ENCODE peak calls at places on chromosomes 6 and 20, in four cellular contexts. One of them, this sample, is unnamed.

GRCh38 chr20:50120935-50121693 is 8.2 kb upstream of the UBE2V1 start:
- DNase-seq in activated CD8-positive, alpha-beta T cell treated with anti-CD3 and anti-CD28 coated beads, Interleukin-2, amount 10 ng/mL, durations not matched to agents 7 days and 5 days: peak
- DNase-seq in posterior cingulate gyrus: peak
- DNase-seq in PC-9: peak
- DNase-seq in this sample: peak

GRCh38 chr6:71373943-71374342 is 85.3 kb downstream of the OGFRL1 start:
- DNase-seq in activated CD8-positive, alpha-beta T cell treated with anti-CD3 and anti-CD28 coated beads, Interleukin-2, amount 10 ng/mL, durations not matched to agents 7 days and 5 days: no peak
- DNase-seq in posterior cingulate gyrus: no peak
- DNase-seq in PC-9: no peak
- DNase-seq in this sample: no peak

GRCh38 chr20:39195495-39196129 is 233.5 kb downstream of the DHX35 start:
- DNase-seq in activated CD8-positive, alpha-beta T cell treated with anti-CD3 and anti-CD28 coated beads, Interleukin-2, amount 10 ng/mL, durations not matched to agents 7 days and 5 days: peak
- DNase-seq in posterior cingulate gyrus: no peak
- DNase-seq in PC-9: no peak
- DNase-seq in this sample: no peak

GRCh38 chr6:73139681-73140080 is 85.6 kb downstream of the KHDC1L start:
- DNase-seq in activated CD8-positive, alpha-beta T cell treated with anti-CD3 and anti-CD28 coated beads, Interleukin-2, amount 10 ng/mL, durations not matched to agents 7 days and 5 days: no peak
- DNase-seq in posterior cingulate gyrus: no peak
- DNase-seq in PC-9: no peak
- DNase-seq in this sample: no peak

GRCh38 chr20:258963-259362 is 1.4 kb downstream of the DEFB132 start:
- DNase-seq in activated CD8-positive, alpha-beta T cell treated with anti-CD3 and anti-CD28 coated beads, Interleukin-2, amount 10 ng/mL, durations not matched to agents 7 days and 5 days: peak
- DNase-seq in posterior cingulate gyrus: no peak
- DNase-seq in PC-9: peak
- DNase-seq in this sample: peak

GRCh38 chr6:26233608-26234420 is 131.2 kb upstream of the BTN3A2 start:
- DNase-seq in activated CD8-positive, alpha-beta T cell treated with anti-CD3 and anti-CD28 coated beads, Interleukin-2, amount 10 ng/mL, durations not matched to agents 7 days and 5 days: peak
- DNase-seq in posterior cingulate gyrus: no peak
- DNase-seq in PC-9: peak
- DNase-seq in this sample: peak

GRCh38 chr20:53124075-53124532 is 151.9 kb downstream of the TSHZ2 start:
- DNase-seq in activated CD8-positive, alpha-beta T cell treated with anti-CD3 and anti-CD28 coated beads, Interleukin-2, amount 10 ng/mL, durations not matched to agents 7 days and 5 days: no peak
- DNase-seq in posterior cingulate gyrus: no peak
- DNase-seq in PC-9: no peak
- DNase-seq in this sample: peak

GRCh38 chr6:38262609-38263008 is 377.1 kb downstream of the BTBD9 start:
- DNase-seq in activated CD8-positive, alpha-beta T cell treated with anti-CD3 and anti-CD28 coated beads, Interleukin-2, amount 10 ng/mL, durations not matched to agents 7 days and 5 days: no peak
- DNase-seq in posterior cingulate gyrus: no peak
- DNase-seq in PC-9: no peak
- DNase-seq in this sample: peak

GRCh38 chr6:54003316-54003715 is 107.9 kb upstream of the MLIP start:
- DNase-seq in activated CD8-positive, alpha-beta T cell treated with anti-CD3 and anti-CD28 coated beads, Interleukin-2, amount 10 ng/mL, durations not matched to agents 7 days and 5 days: no peak
- DNase-seq in posterior cingulate gyrus: no peak
- DNase-seq in PC-9: no peak
- DNase-seq in this sample: no peak

GRCh38 chr20:60447703-60448102 is 489.5 kb downstream of the CDH26 start:
- DNase-seq in activated CD8-positive, alpha-beta T cell treated with anti-CD3 and anti-CD28 coated beads, Interleukin-2, amount 10 ng/mL, durations not matched to agents 7 days and 5 days: no peak
- DNase-seq in posterior cingulate gyrus: no peak
- DNase-seq in PC-9: no peak
- DNase-seq in this sample: peak

GRCh38 chr6:9204171-9204570 is 768.8 kb upstream of the SLC35B3 start:
- DNase-seq in activated CD8-positive, alpha-beta T cell treated with anti-CD3 and anti-CD28 coated beads, Interleukin-2, amount 10 ng/mL, durations not matched to agents 7 days and 5 days: no peak
- DNase-seq in posterior cingulate gyrus: no peak
- DNase-seq in PC-9: peak
- DNase-seq in this sample: peak